ENCODE peak calls at places on chromosomes 6 and 20, in ten cellular contexts. B is A549, H is HL-60, A is osteoblast, X is bronchial epithelial cell, C is Peyer's patch, L is breast epithelium, D is AG04450, I is upper lobe of right lung, O is epithelial cell of proximal tubule. K is an unnamed sample.

GRCh38 chr6:156193381-156193780 is 583.8 kb upstream of the ARID1B start:
- DNase-seq in I (no peak), O (no peak), B (no peak), H (no peak), C (no peak), L (no peak), D (no peak), A (no peak), X (no peak), K (no peak)

GRCh38 chr6:158870418-158870957 is 51.3 kb upstream of the EZR start:
- DNase-seq in C (no peak), O (no peak), L (no peak), H (no peak), X (no peak), A (no peak), D (no peak), B (no peak), I (no peak), K (no peak)

GRCh38 chr20:62787329-62787728 is 8.9 kb upstream of the MRGBP start:
- DNase-seq in X (no peak), I (no peak), B (no peak), O (no peak), D (no peak), L (no peak), A (no peak), C (no peak), H (peak), K (no peak)

GRCh38 chr20:30963591-30963990 is 293.9 kb upstream of the DEFB115 start:
- DNase-seq in I (no peak), L (no peak), D (no peak), C (no peak), O (no peak), X (no peak), B (no peak), A (no peak), H (no peak), K (no peak)

GRCh38 chr6:80214436-80215022 is 108.1 kb downstream of the BCKDHB start:
- DNase-seq in L (no peak), X (peak), I (no peak), C (no peak), H (peak), O (peak), A (peak), B (peak), D (peak), K (peak)

GRCh38 chr6:126107475-126108121 is 121.3 kb downstream of the TRMT11 start:
- DNase-seq in C (no peak), A (no peak), L (no peak), O (no peak), I (no peak), H (no peak), B (no peak), D (no peak), X (no peak), K (peak)

GRCh38 chr6:113642714-113643442 is 214.3 kb upstream of the MARCKS start:
- DNase-seq in H (no peak), X (no peak), A (no peak), L (no peak), O (no peak), D (no peak), B (peak), C (peak), I (no peak), K (peak)

GRCh38 chr6:3489032-3489757 is 32.3 kb upstream of the SLC22A23 start:
- DNase-seq in C (no peak), X (peak), B (no peak), O (no peak), L (no peak), H (no peak), I (no peak), D (no peak), A (no peak), K (no peak)

GRCh38 chr6:3455121-3455489 is 1.7 kb downstream of the SLC22A23 start:
- DNase-seq in C (no peak), B (no peak), I (no peak), L (no peak), D (no peak), A (no peak), H (no peak), X (peak), O (no peak), K (no peak)

GRCh38 chr6:100886078-100886477 is 4.9 kb upstream of the ASCC3 start:
- DNase-seq in C (no peak), D (peak), A (no peak), B (no peak), H (no peak), X (peak), I (no peak), L (no peak), O (no peak), K (peak)

GRCh38 chr20:10978019-10978702 is 304.4 kb upstream of the JAG1 start:
- DNase-seq in H (no peak), D (no peak), B (no peak), L (no peak), C (no peak), O (no peak), A (peak), I (no peak), X (no peak), K (no peak)

GRCh38 chr20:10984294-10984693 is 310.5 kb upstream of the JAG1 start:
- DNase-seq in X (no peak), C (no peak), I (no peak), D (no peak), B (no peak), L (no peak), O (no peak), H (no peak), A (no peak), K (no peak)

GRCh38 chr20:10982692-10983091 is 308.9 kb upstream of the JAG1 start:
- DNase-seq in L (no peak), D (peak), I (no peak), O (peak), A (peak), H (no peak), C (no peak), B (peak), X (peak), K (peak)

DNA sequence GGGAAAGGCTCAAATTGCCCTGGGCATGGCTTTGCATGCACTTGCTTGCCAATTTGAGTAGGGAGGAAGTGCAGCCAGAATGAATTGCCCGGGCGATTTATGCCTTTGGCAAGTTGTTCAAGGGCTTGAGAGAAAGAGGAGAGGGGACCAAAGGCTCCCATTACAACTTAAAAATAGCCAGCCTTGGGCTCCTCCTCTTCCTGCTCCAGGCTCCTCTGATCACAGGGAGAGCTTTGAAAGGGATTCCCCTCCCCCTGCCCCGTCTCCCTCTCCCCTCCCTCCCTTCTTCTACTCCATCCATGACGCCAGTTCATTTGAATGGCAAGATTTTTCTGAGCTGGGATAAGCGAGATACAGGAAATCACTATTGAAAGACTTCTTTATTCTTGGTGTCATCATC is 304.9 kb upstream of the JAG1 start:
- DNase-seq in H (no peak), B (no peak), O (no peak), L (no peak), D (no peak), I (no peak), X (no peak), A (no peak), C (no peak), K (no peak)
- TF ChIP-seq CTCF in H (no peak), B (no peak), O (no peak), L (no peak), D (no peak), I (no peak), X (no peak), A (no peak), C (no peak), K (no peak)

GRCh38 chr6:1612386-1612893 is 2.7 kb downstream of the FOXC1 start:
- DNase-seq in I (no peak), C (no peak), H (no peak), A (peak), B (no peak), O (no peak), L (no peak), X (no peak), D (no peak), K (no peak)
- H3K4me3 ChIP-seq in I (peak), C (peak), H (no peak), A (peak), B (peak), O (peak), L (peak), X (peak), D (peak), K (peak)

GRCh38 chr6:170044836-170045562 is 245.9 kb downstream of the DLL1 start:
- DNase-seq in L (no peak), O (no peak), H (no peak), B (no peak), D (no peak), C (no peak), I (peak), A (no peak), X (no peak), K (no peak)

GRCh38 chr6:170042596-170043118 is 248.2 kb downstream of the DLL1 start:
- DNase-seq in I (no peak), H (no peak), C (no peak), B (no peak), D (no peak), O (no peak), L (no peak), X (no peak), A (no peak), K (no peak)

GRCh38 chr6:170043150-170043819 is 247.6 kb downstream of the DLL1 start:
- DNase-seq in X (no peak), A (peak), D (no peak), L (no peak), B (no peak), O (no peak), H (no peak), I (no peak), C (no peak), K (no peak)

GRCh38 chr6:170045563-170045960 is 245.3 kb downstream of the DLL1 start:
- DNase-seq in C (no peak), D (no peak), I (peak), O (no peak), B (no peak), A (no peak), X (no peak), L (no peak), H (no peak), K (no peak)

GRCh38 chr6:170043881-170044790 is 246.7 kb downstream of the DLL1 start:
- DNase-seq in X (no peak), A (no peak), D (no peak), B (no peak), I (no peak), C (no peak), L (no peak), O (no peak), H (no peak), K (no peak)
- TF ChIP-seq CTCF in X (no peak), A (no peak), D (no peak), B (no peak), I (no peak), C (no peak), L (no peak), O (no peak), H (no peak), K (no peak)

GRCh38 chr20:3068986-3069900 is 2.2 kb upstream of the OXT start:
- DNase-seq in L (no peak), B (no peak), H (peak), I (no peak), X (peak), O (peak), A (peak), C (no peak), D (no peak), K (no peak)

GRCh38 chr20:3071266-3071609 is 182 bp upstream of the OXT start:
- DNase-seq in O (no peak), D (no peak), A (no peak), X (no peak), I (no peak), C (no peak), H (no peak), B (no peak), L (no peak), K (no peak)

GRCh38 chr20:3071610-3072529 is at the start of gene OXT:
- DNase-seq in H (no peak), X (no peak), L (no peak), I (peak), A (no peak), C (peak), B (no peak), O (no peak), D (no peak), K (no peak)

GRCh38 chr20:3074812-3075211 is 3.4 kb downstream of the OXT start:
- DNase-seq in C (no peak), H (no peak), D (no peak), A (no peak), I (no peak), O (no peak), L (no peak), X (peak), B (no peak), K (no peak)

DNA sequence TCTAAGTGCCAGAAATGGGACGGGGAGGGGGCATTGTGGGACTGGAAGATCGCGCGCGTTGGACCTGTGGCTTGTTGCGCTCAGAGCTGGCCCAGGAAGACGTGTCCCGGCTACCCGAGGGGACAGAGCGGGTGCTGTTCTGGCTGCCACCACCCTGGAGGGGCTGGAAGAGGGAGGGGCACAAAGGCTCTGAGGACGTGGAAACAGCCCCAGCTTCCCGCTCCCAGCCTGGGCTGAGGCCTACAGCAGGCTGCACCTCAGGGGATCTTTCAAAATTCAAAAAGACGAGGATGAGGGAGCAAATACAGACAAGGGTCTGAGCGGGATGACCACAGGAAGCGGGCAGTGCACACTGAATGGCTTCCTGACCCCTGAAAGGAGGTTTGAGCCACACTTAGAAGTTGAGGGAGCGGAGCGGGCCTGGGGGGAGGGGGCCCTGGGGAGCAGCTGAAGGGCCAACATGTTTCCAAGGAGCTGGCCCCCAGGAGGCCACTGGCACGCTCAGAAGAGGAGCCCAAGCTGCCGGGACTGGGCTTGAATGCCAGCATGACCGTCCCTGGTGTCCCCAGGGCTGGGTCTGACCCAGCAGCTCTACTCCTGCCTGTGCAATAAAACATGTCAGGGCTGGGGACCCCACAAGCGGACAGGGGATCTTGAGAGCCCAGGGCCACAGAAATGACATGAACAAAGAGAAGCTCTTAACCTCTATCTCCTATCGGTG is 1.3 kb downstream of the OXT start:
- DNase-seq in D (no peak), C (no peak), A (no peak), L (no peak), I (no peak), O (no peak), B (no peak), H (no peak), X (no peak), K (no peak)
- H3K4me3 ChIP-seq in D (no peak), C (peak), A (no peak), L (peak), I (peak), O (no peak), B (no peak), H (no peak), X (no peak), K (no peak)

GRCh38 chr6:44176130-44176934 is 17.7 kb downstream of the CAPN11 start:
- DNase-seq in H (no peak), C (no peak), I (no peak), D (no peak), O (no peak), X (no peak), A (no peak), B (no peak), L (peak), K (no peak)
- TF ChIP-seq CTCF in H (no peak), C (no peak), I (no peak), D (no peak), O (no peak), X (no peak), A (no peak), B (no peak), L (no peak), K (no peak)

K was measured in choroid plexus epithelial cell.